ENCODE peak calls at places on chromosomes 16 and 17, in five cellular contexts. G is ACHN; O is Caki2; M is left ventricle myocardium inferior; T is stimulated activated CD8-positive, alpha-beta memory T cell treated with anti-CD3 and anti-CD28 coated beads, Interleukin-2, amount 100 ng/mL, for 1 hour. Q is an unnamed sample.

GRCh38 chr17:10059684-10060211 is 138.7 kb downstream of the GAS7 start:
- DNase-seq in G (no peak), O (no peak), M (peak), T (no peak), Q (no peak)

GRCh38 chr17:3766783-3767182 is 34.2 kb downstream of the ITGAE start:
- DNase-seq in G (no peak), O (no peak), M (no peak), T (no peak), Q (no peak)

GRCh38 chr17:79715318-79716182 is 15.2 kb upstream of the ENPP7 start:
- DNase-seq in G (no peak), O (no peak), M (no peak), T (no peak), Q (no peak)

GRCh38 chr17:36920032-36921000 is 17.0 kb upstream of the LHX1 start:
- DNase-seq in G (peak), O (peak), M (no peak), T (no peak), Q (no peak)

GRCh38 chr17:9531080-9531479 is 44.5 kb downstream of the STX8 start:
- DNase-seq in G (no peak), O (no peak), M (no peak), T (no peak), Q (no peak)

GRCh38 chr17:4591529-4591928 is 7.2 kb downstream of the SMTNL2 start:
- DNase-seq in G (peak), O (peak), M (no peak), T (no peak), Q (no peak)

GRCh38 chr16:66754819-66755218 is 3.4 kb upstream of the DYNC1LI2 start:
- DNase-seq in G (no peak), O (no peak), M (no peak), T (no peak), Q (no peak)

GRCh38 chr16:75248536-75249380 is 2.7 kb downstream of the BCAR1 start:
- DNase-seq in G (no peak), O (no peak), M (no peak), T (no peak), Q (no peak)

GRCh38 chr16:82011199-82011641 is at the start of gene SDR42E1:
- DNase-seq in G (no peak), O (no peak), M (no peak), T (peak), Q (no peak)

GRCh38 chr17:51258756-51259573 is 884 bp downstream of the MBTD1 start:
- DNase-seq in G (peak), O (peak), M (no peak), T (no peak), Q (peak)

GRCh38 chr17:78873519-78874340 is 29.3 kb downstream of the CEP295NL start:
- DNase-seq in G (peak), O (peak), M (peak), T (no peak), Q (no peak)

GRCh38 chr17:61495161-61495857 is 43.1 kb downstream of the TBX4 start:
- DNase-seq in G (no peak), O (no peak), M (no peak), T (no peak), Q (peak)

GRCh38 chr16:31698901-31699300 is 171.2 kb downstream of the AHSP start:
- DNase-seq in G (no peak), O (no peak), M (no peak), T (no peak), Q (no peak)

GRCh38 chr16:73020409-73020884 is 27.5 kb downstream of the ZFHX3 start:
- DNase-seq in G (peak), O (peak), M (peak), T (no peak), Q (no peak)

GRCh38 chr17:2375406-2375805 is 25.5 kb downstream of the MNT start:
- DNase-seq in G (no peak), O (no peak), M (no peak), T (no peak), Q (no peak)

GRCh38 chr17:8124350-8125195 is 667 bp upstream of the HES7 start:
- DNase-seq in G (peak), O (peak), M (no peak), T (no peak), Q (no peak)

GRCh38 chr16:85451646-85452363 is 161.3 kb upstream of the GSE1 start:
- DNase-seq in G (no peak), O (no peak), M (no peak), T (no peak), Q (peak)

GRCh38 chr17:31698751-31699150 is 160.3 kb downstream of the COPRS start:
- DNase-seq in G (no peak), O (no peak), M (no peak), T (no peak), Q (no peak)

GRCh38 chr16:194516-194915 is 14.3 kb downstream of the HBQ1 start:
- DNase-seq in G (no peak), O (no peak), M (no peak), T (no peak), Q (no peak)

GRCh38 chr17:66525338-66525737 is 222.9 kb downstream of the PRKCA start:
- DNase-seq in G (no peak), O (no peak), M (peak), T (no peak), Q (no peak)

GRCh38 chr17:72724375-72724774 is 368.1 kb downstream of the SLC39A11 start:
- DNase-seq in G (no peak), O (no peak), M (no peak), T (no peak), Q (no peak)

GRCh38 chr16:85394511-85395206 is 218.5 kb upstream of the GSE1 start:
- DNase-seq in G (no peak), O (no peak), M (peak), T (no peak), Q (no peak)

GRCh38 chr16:24721830-24722238 is 7.6 kb upstream of the TNRC6A start:
- DNase-seq in G (no peak), O (no peak), M (no peak), T (no peak), Q (no peak)

GRCh38 chr17:2700491-2701141 is 10.9 kb downstream of the CLUH start:
- DNase-seq in G (no peak), O (no peak), M (peak), T (no peak), Q (no peak)

GRCh38 chr16:67989322-67990017 is 9.2 kb upstream of the DPEP3 start:
- DNase-seq in G (no peak), O (no peak), M (no peak), T (no peak), Q (no peak)

GRCh38 chr17:81132770-81133723 is 32.3 kb upstream of the PVALEF start:
- DNase-seq in G (no peak), O (no peak), M (no peak), T (no peak), Q (no peak)

GRCh38 chr16:9957002-9957401 is 225.2 kb downstream of the GRIN2A start:
- DNase-seq in G (no peak), O (no peak), M (no peak), T (no peak), Q (no peak)

GRCh38 chr16:12262454-12263180 is 286.1 kb downstream of the SNX29 start:
- DNase-seq in G (peak), O (peak), M (no peak), T (no peak), Q (no peak)

GRCh38 chr17:36942031-36942599 is 4.8 kb downstream of the LHX1 start:
- DNase-seq in G (no peak), O (no peak), M (no peak), T (no peak), Q (no peak)

GRCh38 chr16:23072769-23073549 is 76.3 kb downstream of the USP31 start:
- DNase-seq in G (peak), O (peak), M (no peak), T (no peak), Q (no peak)